ENCODE peak calls at places on chromosomes 5 and 9, in ten cellular contexts. L, C, U, F, Q, H, Y, G, T and Z are unnamed samples.

GRCh38 chr5:129097498-129098296 is 3.1 kb downstream of the ISOC1 start:
- DNase-seq in L (no peak), C (no peak), U (no peak), F (no peak), Q (no peak), H (no peak), Y (no peak), G (no peak), T (no peak), Z (no peak)

GRCh38 chr5:80284720-80285119 is 28.9 kb upstream of the SERINC5 start:
- DNase-seq in L (no peak), C (no peak), U (no peak), F (no peak), Q (no peak), H (no peak), Y (no peak), G (no peak), T (peak), Z (no peak)

GRCh38 chr9:136769710-136770191 is 5.4 kb upstream of the LCN15 start:
- DNase-seq in L (no peak), C (no peak), U (peak), F (no peak), Q (no peak), H (peak), Y (peak), G (peak), T (peak), Z (no peak)

GRCh38 chr9:82457281-82457680 is 468.7 kb downstream of the SPATA31D1 start:
- DNase-seq in L (no peak), C (no peak), U (no peak), F (no peak), Q (no peak), H (no peak), Y (no peak), G (no peak), T (no peak), Z (no peak)

GRCh38 chr9:75238311-75238976 is 150.1 kb downstream of the OSTF1 start:
- DNase-seq in L (peak), C (peak), U (peak), F (peak), Q (peak), H (peak), Y (peak), G (no peak), T (peak), Z (no peak)

GRCh38 chr9:98572796-98573195 is 135.9 kb downstream of the GABBR2 start:
- DNase-seq in L (no peak), C (no peak), U (no peak), F (no peak), Q (no peak), H (no peak), Y (no peak), G (no peak), T (no peak), Z (no peak)

GRCh38 chr9:128764361-128764760 is 7.4 kb downstream of the ZER1 start:
- DNase-seq in L (no peak), C (no peak), U (no peak), F (no peak), Q (no peak), H (no peak), Y (no peak), G (no peak), T (peak), Z (no peak)

GRCh38 chr5:178236685-178237084 is 4.1 kb upstream of the PHYKPL start:
- DNase-seq in L (no peak), C (peak), U (no peak), F (peak), Q (no peak), H (no peak), Y (no peak), G (no peak), T (no peak), Z (no peak)

GRCh38 chr9:126695186-126696090 is 81.7 kb downstream of the LMX1B start:
- DNase-seq in L (no peak), C (no peak), U (no peak), F (no peak), Q (no peak), H (no peak), Y (no peak), G (no peak), T (no peak), Z (no peak)

GRCh38 chr5:65059681-65060598 is 291.2 kb downstream of the CWC27 start:
- DNase-seq in L (peak), C (no peak), U (no peak), F (peak), Q (peak), H (no peak), Y (no peak), G (no peak), T (no peak), Z (no peak)

GRCh38 chr5:16812911-16813310 is 123.2 kb downstream of the MYO10 start:
- DNase-seq in L (peak), C (peak), U (no peak), F (peak), Q (peak), H (peak), Y (no peak), G (no peak), T (no peak), Z (no peak)

GRCh38 chr5:19496056-19496455 is 491.9 kb downstream of the CDH18 start:
- DNase-seq in L (peak), C (no peak), U (no peak), F (no peak), Q (peak), H (peak), Y (no peak), G (no peak), T (no peak), Z (no peak)